ENCODE peak calls at places on chromosomes 13 and 19, in four cellular contexts. One of them, this sample, is unnamed. For H3K27me3 and H3K4me1, the result is how much of the 10 kb centered on the place peaks cover.

GRCh38 chr13:112466132-112467025 is 90.2 kb downstream of the SPACA7 start:
- DNase-seq in GM12878: no peak
- DNase-seq in cardiac muscle cell: no peak
- DNase-seq in body of pancreas: no peak
- DNase-seq in this sample: no peak

GRCh38 chr13:77016241-77016812 is 10.6 kb downstream of the FBXL3 start:
- DNase-seq in GM12878: no peak
- DNase-seq in cardiac muscle cell: peak
- DNase-seq in body of pancreas: no peak
- DNase-seq in this sample: no peak

GRCh38 chr13:51346397-51346796 is 6.9 kb downstream of the SERPINE3 start:
- DNase-seq in GM12878: no peak
- DNase-seq in cardiac muscle cell: no peak
- DNase-seq in body of pancreas: no peak
- DNase-seq in this sample: no peak

GRCh38 chr19:47225746-47226425 is 5.1 kb downstream of the BBC3 start:
- DNase-seq in GM12878: no peak
- DNase-seq in cardiac muscle cell: peak
- DNase-seq in body of pancreas: peak
- DNase-seq in this sample: peak

GRCh38 chr19:19540707-19541515 is 2.8 kb downstream of the CILP2 start:
- DNase-seq in GM12878: no peak
- DNase-seq in cardiac muscle cell: peak
- DNase-seq in body of pancreas: peak
- DNase-seq in this sample: peak

GRCh38 chr13:112569771-112570288 is 18.1 kb downstream of the TUBGCP3 start:
- DNase-seq in GM12878: no peak
- DNase-seq in cardiac muscle cell: no peak
- DNase-seq in body of pancreas: no peak
- DNase-seq in this sample: no peak

GRCh38 chr19:51338563-51339312 is 3.2 kb downstream of the VSIG10L start:
- DNase-seq in GM12878: peak
- DNase-seq in cardiac muscle cell: peak
- DNase-seq in body of pancreas: peak
- DNase-seq in this sample: peak

GRCh38 chr19:28324275-28325060 is 888.5 kb downstream of the UQCRFS1 start:
- DNase-seq in GM12878: no peak
- DNase-seq in cardiac muscle cell: peak
- DNase-seq in body of pancreas: no peak
- DNase-seq in this sample: no peak

GRCh38 chr13:98419786-98420559 is 156.9 kb downstream of the STK24 start:
- DNase-seq in GM12878: no peak
- DNase-seq in cardiac muscle cell: no peak
- DNase-seq in body of pancreas: no peak
- DNase-seq in this sample: no peak

GRCh38 chr19:3275068-3275582 is 50.7 kb downstream of the CELF5 start:
- DNase-seq in GM12878: no peak
- DNase-seq in cardiac muscle cell: no peak
- DNase-seq in body of pancreas: peak
- DNase-seq in this sample: peak

GRCh38 chr13:95628488-95628887 is 16.0 kb downstream of the DZIP1 start:
- DNase-seq in GM12878: no peak
- DNase-seq in cardiac muscle cell: no peak
- DNase-seq in body of pancreas: no peak
- DNase-seq in this sample: no peak

GRCh38 chr19:11418518-11419506 is at the start of gene RGL3:
- DNase-seq in GM12878: no peak
- DNase-seq in cardiac muscle cell: no peak
- DNase-seq in body of pancreas: peak
- DNase-seq in this sample: no peak

GRCh38 chr13:94494021-94494420 is 14.5 kb upstream of the DCT start:
- DNase-seq in GM12878: no peak
- DNase-seq in cardiac muscle cell: no peak
- DNase-seq in body of pancreas: no peak
- DNase-seq in this sample: no peak

GRCh38 chr19:39339636-39340035 is 2.6 kb upstream of the SAMD4B start:
- DNase-seq in GM12878: no peak
- DNase-seq in cardiac muscle cell: no peak
- DNase-seq in body of pancreas: no peak
- DNase-seq in this sample: no peak

GRCh38 chr13:36850790-36851438 is 31.9 kb downstream of the RFXAP start:
- DNase-seq in GM12878: no peak
- DNase-seq in cardiac muscle cell: peak
- DNase-seq in body of pancreas: no peak
- DNase-seq in this sample: peak

GRCh38 chr13:91986771-91987515 is 588.5 kb downstream of the GPC5 start:
- DNase-seq in GM12878: no peak
- DNase-seq in cardiac muscle cell: no peak
- DNase-seq in body of pancreas: no peak
- DNase-seq in this sample: no peak

GRCh38 chr19:4993683-4994082 is 24.8 kb downstream of the KDM4B start:
- DNase-seq in GM12878: no peak
- DNase-seq in cardiac muscle cell: no peak
- DNase-seq in body of pancreas: no peak
- DNase-seq in this sample: no peak

GRCh38 chr19:55913643-55914268 is 18.4 kb downstream of the NLRP13 start:
- DNase-seq in GM12878: no peak
- DNase-seq in cardiac muscle cell: no peak
- DNase-seq in body of pancreas: no peak
- DNase-seq in this sample: peak

GRCh38 chr13:99782669-99783068 is 188.9 kb downstream of the ZIC5 start:
- DNase-seq in GM12878: no peak
- DNase-seq in cardiac muscle cell: no peak
- DNase-seq in body of pancreas: no peak
- DNase-seq in this sample: no peak

GRCh38 chr19:6227941-6228325 is 51.8 kb downstream of the MLLT1 start:
- DNase-seq in GM12878: no peak
- DNase-seq in cardiac muscle cell: no peak
- DNase-seq in body of pancreas: no peak
- DNase-seq in this sample: no peak

GRCh38 chr13:72379581-72379980 is 347.8 kb downstream of the MZT1 start:
- DNase-seq in GM12878: no peak
- DNase-seq in cardiac muscle cell: peak
- DNase-seq in body of pancreas: no peak
- DNase-seq in this sample: no peak

GRCh38 chr13:52454459-52454824 is 836 bp upstream of the CKAP2 start:
- DNase-seq in GM12878: peak
- DNase-seq in cardiac muscle cell: no peak
- DNase-seq in body of pancreas: no peak
- DNase-seq in this sample: peak

GRCh38 chr13:23963184-23963931 is 66.1 kb upstream of the C1QTNF9B start:
- DNase-seq in GM12878: no peak
- DNase-seq in cardiac muscle cell: no peak
- DNase-seq in body of pancreas: no peak
- DNase-seq in this sample: no peak

GRCh38 chr13:75761373-75761772 is 125.2 kb downstream of the LMO7 start:
- DNase-seq in GM12878: peak
- DNase-seq in cardiac muscle cell: no peak
- DNase-seq in body of pancreas: no peak
- DNase-seq in this sample: no peak

GRCh38 chr19:58382997-58383603 is 2.3 kb upstream of the ZNF837 start:
- DNase-seq in GM12878: no peak
- DNase-seq in cardiac muscle cell: no peak
- DNase-seq in body of pancreas: no peak
- DNase-seq in this sample: no peak

GRCh38 chr13:31160857-31161582 is 684 bp downstream of the HSPH1 start:
- DNase-seq in GM12878: peak
- DNase-seq in cardiac muscle cell: peak
- DNase-seq in body of pancreas: peak
- DNase-seq in this sample: peak

GRCh38 chr13:113848431-113849260 is 15.2 kb downstream of the GAS6 start:
- DNase-seq in GM12878: no peak
- DNase-seq in cardiac muscle cell: no peak
- DNase-seq in body of pancreas: peak
- DNase-seq in this sample: no peak

GRCh38 chr13:108346376-108346775 is 76.9 kb downstream of the TNFSF13B start:
- DNase-seq in GM12878: no peak
- DNase-seq in cardiac muscle cell: no peak
- DNase-seq in body of pancreas: no peak
- DNase-seq in this sample: no peak

GRCh38 chr13:97258801-97259200 is 36.7 kb downstream of the MBNL2 start:
- DNase-seq in GM12878: no peak
- DNase-seq in cardiac muscle cell: peak
- DNase-seq in body of pancreas: no peak
- DNase-seq in this sample: no peak

GRCh38 chr13:75920536-75920935 is 284.4 kb downstream of the LMO7 start:
- DNase-seq in GM12878: no peak
- DNase-seq in cardiac muscle cell: no peak
- DNase-seq in body of pancreas: no peak
- DNase-seq in this sample: no peak

GRCh38 chr13:41917641-41918040 is 43.3 kb downstream of the VWA8 start:
- DNase-seq in GM12878: no peak
- DNase-seq in cardiac muscle cell: peak
- DNase-seq in body of pancreas: no peak
- DNase-seq in this sample: no peak

GRCh38 chr13:41915096-41915495 is 45.8 kb downstream of the VWA8 start:
- DNase-seq in GM12878: no peak
- DNase-seq in cardiac muscle cell: no peak
- DNase-seq in body of pancreas: no peak
- DNase-seq in this sample: no peak

GRCh38 chr13:41916173-41916954 is 44.5 kb downstream of the VWA8 start:
- DNase-seq in GM12878: peak
- DNase-seq in cardiac muscle cell: peak
- DNase-seq in body of pancreas: no peak
- DNase-seq in this sample: peak

GRCh38 chr13:41919031-41919740 is 41.7 kb downstream of the VWA8 start:
- DNase-seq in GM12878: no peak
- DNase-seq in cardiac muscle cell: no peak
- DNase-seq in body of pancreas: no peak
- DNase-seq in this sample: no peak

DNA sequence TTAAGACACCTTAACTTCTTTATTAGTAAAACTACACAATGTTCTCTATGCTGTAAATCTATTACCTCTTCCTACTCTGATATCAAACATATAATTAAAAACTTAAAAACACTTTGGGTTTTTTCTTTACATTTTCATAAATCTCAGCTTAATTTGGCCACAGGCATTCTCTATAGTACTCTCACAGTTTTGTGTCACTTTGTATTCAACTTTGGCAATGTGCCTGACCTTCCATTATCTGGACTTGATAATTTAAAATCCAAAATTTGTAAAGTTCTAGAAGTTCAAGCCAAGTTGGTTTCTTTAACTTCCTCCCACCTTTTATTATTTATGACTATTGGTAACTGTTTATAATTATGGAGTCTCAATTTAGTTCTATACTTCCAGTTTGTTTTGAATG is 46.4 kb downstream of the VWA8 start:
- DNase-seq in GM12878: no peak
- DNase-seq in cardiac muscle cell: no peak
- DNase-seq in body of pancreas: no peak
- DNase-seq in this sample: no peak
- H3K27ac ChIP-seq in GM12878: no peak
- H3K27ac ChIP-seq in cardiac muscle cell: peak
- H3K27ac ChIP-seq in body of pancreas: no peak
- H3K27ac ChIP-seq in this sample: peak

DNA sequence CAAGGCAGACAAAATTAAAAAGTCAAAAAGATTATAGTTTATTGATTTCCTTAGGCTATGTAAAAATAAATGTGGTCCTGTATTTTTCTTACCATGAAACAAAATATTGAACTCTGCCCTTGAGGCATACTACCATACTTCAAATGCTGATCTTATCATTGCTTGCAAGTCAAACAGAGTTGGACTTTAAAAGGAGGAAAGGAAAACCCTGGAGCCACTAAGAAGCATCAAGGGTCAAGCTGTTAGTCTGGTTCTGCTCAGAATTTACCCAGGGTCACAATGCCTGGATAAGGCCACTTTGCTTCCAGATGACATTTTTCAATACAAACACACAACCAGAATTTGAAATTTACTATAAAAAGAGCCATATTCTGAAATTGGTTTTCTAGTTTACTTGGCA is 2.2 kb upstream of the FREM2 start:
- DNase-seq in GM12878: no peak
- DNase-seq in cardiac muscle cell: no peak
- DNase-seq in body of pancreas: no peak
- DNase-seq in this sample: no peak
- H3K27me3 ChIP-seq in GM12878: under half
- H3K27me3 ChIP-seq in cardiac muscle cell: under half
- H3K27me3 ChIP-seq in body of pancreas: under half
- H3K27me3 ChIP-seq in this sample: under half

GRCh38 chr19:41999071-41999877 is 5.2 kb upstream of the ATP1A3 start:
- DNase-seq in GM12878: no peak
- DNase-seq in cardiac muscle cell: no peak
- DNase-seq in body of pancreas: no peak
- DNase-seq in this sample: no peak

GRCh38 chr19:41997121-41997850 is 3.3 kb upstream of the ATP1A3 start:
- DNase-seq in GM12878: no peak
- DNase-seq in cardiac muscle cell: peak
- DNase-seq in body of pancreas: peak
- DNase-seq in this sample: peak

GRCh38 chr19:41998246-41999020 is 4.4 kb upstream of the ATP1A3 start:
- DNase-seq in GM12878: no peak
- DNase-seq in cardiac muscle cell: peak
- DNase-seq in body of pancreas: peak
- DNase-seq in this sample: peak

GRCh38 chr19:41997851-41998229 is 3.8 kb upstream of the ATP1A3 start:
- DNase-seq in GM12878: no peak
- DNase-seq in cardiac muscle cell: no peak
- DNase-seq in body of pancreas: no peak
- DNase-seq in this sample: no peak

DNA sequence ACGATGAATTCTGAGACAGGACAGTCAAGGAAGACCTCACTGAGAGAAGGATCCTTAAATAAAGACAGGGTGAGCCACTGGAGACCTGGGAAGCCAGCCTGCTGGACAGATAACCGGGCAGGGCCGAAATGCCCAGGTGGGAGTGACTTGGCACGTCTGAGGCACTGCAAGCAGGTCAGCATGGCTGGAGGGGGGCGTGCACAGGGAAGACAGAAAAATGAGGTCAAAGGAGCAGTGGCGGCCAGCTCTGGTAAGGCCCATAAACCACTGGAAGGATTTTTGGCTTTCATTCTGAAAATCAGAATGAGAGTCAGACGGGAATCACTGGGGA is 5.8 kb upstream of the ATP1A3 start:
- DNase-seq in GM12878: no peak
- DNase-seq in cardiac muscle cell: no peak
- DNase-seq in body of pancreas: no peak
- DNase-seq in this sample: no peak
- H3K4me1 ChIP-seq in GM12878: under half
- H3K4me1 ChIP-seq in cardiac muscle cell: under half
- H3K4me1 ChIP-seq in body of pancreas: under half
- H3K4me1 ChIP-seq in this sample: under half

DNA sequence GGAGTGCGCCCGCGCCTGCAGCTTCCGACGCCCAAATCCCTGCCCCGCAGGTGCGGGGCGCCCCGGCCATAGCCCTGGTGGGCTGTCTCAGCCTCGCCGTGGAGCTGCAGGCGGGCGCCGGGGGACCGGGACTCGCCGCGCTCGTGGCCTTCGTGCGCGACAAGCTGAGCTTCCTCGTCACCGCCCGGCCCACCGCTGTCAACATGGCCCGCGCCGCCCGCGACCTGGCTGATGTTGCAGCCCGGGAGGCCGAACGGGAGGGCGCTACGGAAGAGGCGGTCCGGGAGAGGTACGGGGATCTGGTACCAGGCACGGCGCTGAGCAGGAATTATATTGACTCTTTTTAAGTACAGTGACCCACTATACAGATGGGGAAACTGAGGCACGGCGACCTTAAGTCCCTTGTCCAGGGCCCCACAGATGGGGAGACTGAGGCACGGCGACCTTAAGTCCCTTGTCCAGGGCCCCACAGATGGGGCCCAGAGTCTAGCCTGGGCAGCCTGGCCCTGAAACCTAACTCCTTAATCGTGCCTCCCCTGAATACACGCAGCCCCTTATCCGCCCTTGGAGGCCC is 586 bp downstream of the MRI1 start:
- DNase-seq in GM12878: no peak
- DNase-seq in cardiac muscle cell: no peak
- DNase-seq in body of pancreas: peak
- DNase-seq in this sample: peak
- H3K27ac ChIP-seq in GM12878: peak
- H3K27ac ChIP-seq in cardiac muscle cell: no peak
- H3K27ac ChIP-seq in body of pancreas: peak
- H3K27ac ChIP-seq in this sample: no peak